ENCODE peak calls at places on chromosomes 12 and 14, in four cellular contexts. One of them, this sample, is unnamed.

GRCh38 chr12:119631930-119632678 is 35.8 kb upstream of the PRKAB1 start:
- DNase-seq in HepG2: peak
- DNase-seq in K562: no peak
- DNase-seq in A549: no peak
- DNase-seq in this sample: no peak

GRCh38 chr12:40175045-40175444 is 49.8 kb upstream of the LRRK2 start:
- DNase-seq in HepG2: no peak
- DNase-seq in K562: no peak
- DNase-seq in A549: no peak
- DNase-seq in this sample: no peak

GRCh38 chr14:59123975-59124374 is 64.5 kb upstream of the DAAM1 start:
- DNase-seq in HepG2: no peak
- DNase-seq in K562: no peak
- DNase-seq in A549: peak
- DNase-seq in this sample: no peak

GRCh38 chr12:71477609-71478008 is 38.0 kb downstream of the LGR5 start:
- DNase-seq in HepG2: no peak
- DNase-seq in K562: no peak
- DNase-seq in A549: no peak
- DNase-seq in this sample: no peak

GRCh38 chr14:100662850-100663527 is 63.7 kb upstream of the DLK1 start:
- DNase-seq in HepG2: peak
- DNase-seq in K562: peak
- DNase-seq in A549: peak
- DNase-seq in this sample: no peak

GRCh38 chr12:114936148-114937099 is 252.4 kb upstream of the TBX3 start:
- DNase-seq in HepG2: no peak
- DNase-seq in K562: no peak
- DNase-seq in A549: no peak
- DNase-seq in this sample: no peak

GRCh38 chr14:61256826-61257468 is 24.2 kb downstream of the TMEM30B start:
- DNase-seq in HepG2: peak
- DNase-seq in K562: no peak
- DNase-seq in A549: no peak
- DNase-seq in this sample: no peak

GRCh38 chr12:30416631-30417030 is 279.0 kb downstream of the IPO8 start:
- DNase-seq in HepG2: no peak
- DNase-seq in K562: no peak
- DNase-seq in A549: no peak
- DNase-seq in this sample: no peak

GRCh38 chr14:73717998-73718741 is 4.0 kb upstream of the PNMA1 start:
- DNase-seq in HepG2: no peak
- DNase-seq in K562: no peak
- DNase-seq in A549: no peak
- DNase-seq in this sample: no peak

GRCh38 chr14:55731881-55732498 is 152.0 kb downstream of the KTN1 start:
- DNase-seq in HepG2: peak
- DNase-seq in K562: no peak
- DNase-seq in A549: no peak
- DNase-seq in this sample: peak

GRCh38 chr12:121388421-121388981 is 11.4 kb upstream of the RNF34 start:
- DNase-seq in HepG2: peak
- DNase-seq in K562: peak
- DNase-seq in A549: no peak
- DNase-seq in this sample: no peak
- TF ChIP-seq CEBPB in HepG2: no peak
- TF ChIP-seq CEBPB in K562: no peak
- TF ChIP-seq CEBPB in A549: no peak
- TF ChIP-seq CEBPB in this sample: no peak

GRCh38 chr14:27096091-27096490 is 498.3 kb upstream of the NOVA1 start:
- DNase-seq in HepG2: no peak
- DNase-seq in K562: no peak
- DNase-seq in A549: no peak
- DNase-seq in this sample: no peak

GRCh38 chr14:27090716-27091115 is 492.9 kb upstream of the NOVA1 start:
- DNase-seq in HepG2: peak
- DNase-seq in K562: no peak
- DNase-seq in A549: no peak
- DNase-seq in this sample: no peak
- H3K27ac ChIP-seq in HepG2: no peak
- H3K27ac ChIP-seq in K562: no peak
- H3K27ac ChIP-seq in A549: no peak
- H3K27ac ChIP-seq in this sample: no peak

DNA sequence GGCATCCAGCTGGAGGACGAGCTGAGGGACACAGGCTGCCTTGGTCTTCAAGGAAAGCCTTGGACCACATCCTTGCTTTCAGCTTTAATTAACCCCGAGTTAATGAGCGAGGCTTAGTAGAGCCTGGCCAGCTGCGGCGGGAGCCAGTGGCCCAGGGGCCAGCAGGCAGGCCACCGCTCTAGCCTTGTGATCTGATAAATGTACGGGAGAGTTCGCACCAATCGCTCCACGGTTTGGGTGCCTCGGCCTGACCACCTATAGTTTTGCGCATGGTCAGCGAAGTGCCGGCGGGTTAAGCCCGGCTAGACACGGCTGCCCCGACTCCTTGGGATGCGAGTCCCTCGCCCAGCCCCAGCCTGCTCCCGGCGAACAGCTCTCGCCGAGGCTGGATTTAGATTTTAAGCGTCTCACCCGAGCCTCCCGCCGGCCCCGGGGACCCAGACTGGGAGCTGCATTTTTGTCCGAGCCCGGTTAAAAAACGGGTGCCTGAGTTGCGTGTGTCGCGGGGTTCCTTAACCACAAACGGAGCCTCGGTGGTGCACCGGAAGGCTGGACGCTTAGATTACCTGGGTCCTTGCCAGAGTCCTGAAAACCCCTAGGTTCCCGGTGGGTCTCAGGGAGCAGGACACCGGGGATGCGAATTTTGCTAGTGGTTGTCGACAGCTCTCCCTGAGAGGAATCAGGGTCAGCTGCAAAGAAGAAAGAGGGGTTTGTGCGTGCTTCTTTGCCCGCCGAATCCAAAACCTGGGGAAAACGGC is 2.9 kb upstream of the HOXC12 start:
- DNase-seq in HepG2: no peak
- DNase-seq in K562: no peak
- DNase-seq in A549: no peak
- DNase-seq in this sample: peak
- TF ChIP-seq PHF8 in HepG2: no peak
- TF ChIP-seq PHF8 in K562: no peak
- TF ChIP-seq PHF8 in A549: no peak
- TF ChIP-seq PHF8 in this sample: no peak

GRCh38 chr12:15164997-15165659 is 56.1 kb downstream of the RERG start:
- DNase-seq in HepG2: no peak
- DNase-seq in K562: no peak
- DNase-seq in A549: no peak
- DNase-seq in this sample: no peak
- TF ChIP-seq CEBPB in HepG2: no peak
- TF ChIP-seq CEBPB in K562: no peak
- TF ChIP-seq CEBPB in A549: no peak
- TF ChIP-seq CEBPB in this sample: no peak

DNA sequence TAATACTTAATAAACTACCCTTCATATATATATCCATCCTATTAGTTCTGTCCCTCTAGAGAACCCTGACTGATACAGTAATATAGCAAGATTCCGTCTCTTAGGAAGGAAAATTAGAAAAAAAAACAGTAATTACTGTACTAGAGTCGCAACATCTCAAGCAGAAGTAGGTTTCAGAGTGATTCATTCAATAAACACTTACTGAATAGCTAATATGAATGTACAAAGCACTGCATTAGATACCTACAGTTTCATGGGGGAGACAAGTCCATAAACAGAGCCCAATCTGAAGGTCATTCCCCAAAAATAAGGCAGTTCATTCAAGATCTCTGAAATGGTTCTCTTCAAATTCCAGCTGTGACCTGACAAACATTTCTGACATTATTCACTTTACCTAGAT is 9.9 kb downstream of the CERS5 start:
- DNase-seq in HepG2: no peak
- DNase-seq in K562: no peak
- DNase-seq in A549: no peak
- DNase-seq in this sample: no peak
- H3K27ac ChIP-seq in HepG2: no peak
- H3K27ac ChIP-seq in K562: no peak
- H3K27ac ChIP-seq in A549: no peak
- H3K27ac ChIP-seq in this sample: no peak

DNA sequence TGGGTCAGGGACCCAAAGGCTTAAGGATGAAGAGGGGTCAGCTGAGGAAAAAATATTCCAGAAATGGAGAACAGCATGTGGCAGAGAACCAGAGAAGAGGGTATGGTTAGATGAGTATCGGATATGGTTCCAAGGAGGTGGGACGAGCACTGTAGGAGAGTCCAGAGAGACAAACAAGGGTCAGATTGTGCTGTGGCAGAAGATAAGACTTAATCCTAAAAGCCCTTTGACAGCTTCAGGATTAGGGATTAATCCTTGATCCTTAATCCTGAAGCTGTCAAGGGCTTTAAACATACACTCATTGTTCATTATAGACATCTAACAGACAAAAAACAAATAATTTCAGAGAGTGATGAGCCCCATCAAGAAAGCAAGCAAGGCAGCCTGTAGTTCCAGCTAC is 124.0 kb downstream of the SPTSSA start:
- DNase-seq in HepG2: no peak
- DNase-seq in K562: no peak
- DNase-seq in A549: no peak
- DNase-seq in this sample: no peak
- TF ChIP-seq PHF8 in HepG2: no peak
- TF ChIP-seq PHF8 in K562: no peak
- TF ChIP-seq PHF8 in A549: no peak
- TF ChIP-seq PHF8 in this sample: no peak

GRCh38 chr12:95484524-95484923 is 10.6 kb downstream of the METAP2 start:
- DNase-seq in HepG2: no peak
- DNase-seq in K562: no peak
- DNase-seq in A549: no peak
- DNase-seq in this sample: no peak
- TF ChIP-seq CEBPB in HepG2: no peak
- TF ChIP-seq CEBPB in K562: no peak
- TF ChIP-seq CEBPB in A549: no peak
- TF ChIP-seq CEBPB in this sample: no peak

DNA sequence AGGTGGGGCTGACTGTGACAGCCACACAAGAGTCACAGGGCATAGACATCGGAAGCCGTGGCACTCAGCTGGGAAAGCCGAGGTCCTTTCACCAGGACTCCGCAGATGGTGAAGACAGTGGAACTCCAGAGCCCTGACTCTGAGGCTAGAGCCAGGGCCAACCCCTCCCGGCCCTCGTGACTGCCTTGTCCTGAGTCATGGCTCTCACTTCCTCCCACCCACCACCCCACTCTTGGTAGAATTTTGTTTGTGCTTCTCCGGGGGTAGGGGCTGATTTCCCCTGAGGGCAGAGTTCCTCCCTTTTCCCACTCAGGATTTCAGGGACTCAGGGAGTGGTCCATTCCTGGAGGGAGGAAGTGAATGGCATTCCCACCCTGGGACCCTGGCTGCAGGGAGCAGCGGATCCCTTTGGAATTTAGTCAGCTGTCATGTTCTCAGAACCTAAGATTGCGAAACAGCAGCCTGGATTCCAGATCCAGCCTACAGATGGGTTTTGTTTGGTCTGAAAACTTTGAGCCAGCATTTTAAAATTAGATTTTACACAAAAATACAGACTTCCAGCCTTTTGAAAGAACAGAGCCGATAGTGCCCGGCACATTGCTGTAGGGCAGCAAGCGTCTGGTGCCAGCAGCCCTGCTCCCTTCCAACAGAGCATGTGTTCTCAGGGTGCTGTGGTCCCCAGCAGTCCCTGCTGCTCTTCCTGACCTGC is 50.7 kb downstream of the TPCN1 start:
- DNase-seq in HepG2: peak
- DNase-seq in K562: peak
- DNase-seq in A549: no peak
- DNase-seq in this sample: no peak
- H3K27ac ChIP-seq in HepG2: peak
- H3K27ac ChIP-seq in K562: peak
- H3K27ac ChIP-seq in A549: no peak
- H3K27ac ChIP-seq in this sample: no peak

GRCh38 chr12:78060186-78060585 is 229.5 kb downstream of the NAV3 start:
- DNase-seq in HepG2: no peak
- DNase-seq in K562: no peak
- DNase-seq in A549: no peak
- DNase-seq in this sample: no peak
- TF ChIP-seq PHF8 in HepG2: no peak
- TF ChIP-seq PHF8 in K562: no peak
- TF ChIP-seq PHF8 in A549: no peak
- TF ChIP-seq PHF8 in this sample: no peak

DNA sequence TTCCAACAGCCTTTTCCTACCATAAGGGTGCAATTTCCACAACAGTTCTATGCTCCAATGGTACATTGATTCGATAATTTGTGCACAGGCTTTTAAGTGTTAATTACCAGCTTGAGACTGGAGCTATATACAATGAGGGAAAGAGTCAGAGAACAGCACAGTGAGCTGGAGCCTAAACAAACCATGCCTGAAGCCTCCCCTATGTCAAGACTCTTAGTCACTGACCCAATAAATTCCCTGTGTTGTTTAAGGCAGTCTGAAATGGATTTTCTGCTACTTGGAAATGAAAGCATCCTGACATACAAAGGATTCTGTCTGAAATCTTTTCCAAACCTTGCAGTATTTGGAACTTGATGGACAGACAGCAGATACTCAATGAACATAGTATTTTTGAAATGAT is 149.0 kb downstream of the EFCAB11 start:
- DNase-seq in HepG2: no peak
- DNase-seq in K562: no peak
- DNase-seq in A549: no peak
- DNase-seq in this sample: no peak
- TF ChIP-seq CEBPB in HepG2: no peak
- TF ChIP-seq CEBPB in K562: no peak
- TF ChIP-seq CEBPB in A549: no peak
- TF ChIP-seq CEBPB in this sample: no peak

This sample was measured in H1.